ENCODE peak calls at places on chromosomes 4 and X, in six cellular contexts. One of them, this sample, is unnamed.
A peak's percentile ranks its signal among the peaks of the same experiment; 100 is the strongest.

GRCh38 chr4:155692990-155693659 is 26.5 kb downstream of the GUCY1A1 start:
- DNase-seq in nucleus accumbens: no peak
- DNase-seq in ELR: no peak
- DNase-seq in CD8-positive, alpha-beta memory T cell: no peak
- DNase-seq in stromal cell of bone marrow: no peak
- DNase-seq in PC-3: no peak
- DNase-seq in this sample: no peak

GRCh38 chr4:80918004-80918403 is 112.5 kb upstream of the BMP3 start:
- DNase-seq in CD8-positive, alpha-beta memory T cell: no peak
- DNase-seq in nucleus accumbens: no peak
- DNase-seq in ELR: peak; percentile 20
- DNase-seq in PC-3: peak; percentile 38
- DNase-seq in stromal cell of bone marrow: peak; percentile 16
- DNase-seq in this sample: no peak

GRCh38 chr4:80948161-80948560 is 82.3 kb upstream of the BMP3 start:
- DNase-seq in nucleus accumbens: no peak
- DNase-seq in CD8-positive, alpha-beta memory T cell: no peak
- DNase-seq in stromal cell of bone marrow: no peak
- DNase-seq in ELR: no peak
- DNase-seq in PC-3: no peak
- DNase-seq in this sample: no peak

GRCh38 chr4:11098461-11098860 is 330.2 kb downstream of the HS3ST1 start:
- DNase-seq in PC-3: no peak
- DNase-seq in stromal cell of bone marrow: no peak
- DNase-seq in nucleus accumbens: no peak
- DNase-seq in CD8-positive, alpha-beta memory T cell: no peak
- DNase-seq in ELR: no peak
- DNase-seq in this sample: no peak

GRCh38 chrX:63408050-63408449 is 56.9 kb upstream of the SPIN4 start:
- DNase-seq in stromal cell of bone marrow: no peak
- DNase-seq in nucleus accumbens: no peak
- DNase-seq in CD8-positive, alpha-beta memory T cell: no peak
- DNase-seq in PC-3: no peak
- DNase-seq in ELR: no peak
- DNase-seq in this sample: no peak

GRCh38 chr4:157045507-157046127 is 30.3 kb upstream of the GLRB start:
- DNase-seq in PC-3: peak; percentile 67
- DNase-seq in ELR: peak; percentile 79
- DNase-seq in CD8-positive, alpha-beta memory T cell: no peak
- DNase-seq in stromal cell of bone marrow: peak; percentile 67
- DNase-seq in nucleus accumbens: no peak
- DNase-seq in this sample: peak; percentile 73

GRCh38 chrX:55710701-55711100 is 6.8 kb upstream of the RRAGB start:
- DNase-seq in PC-3: peak; percentile 67
- DNase-seq in ELR: peak; percentile 75
- DNase-seq in stromal cell of bone marrow: peak; percentile 34
- DNase-seq in CD8-positive, alpha-beta memory T cell: no peak
- DNase-seq in nucleus accumbens: no peak
- DNase-seq in this sample: no peak

GRCh38 chr4:40576651-40577480 is 52.8 kb downstream of the RBM47 start:
- DNase-seq in PC-3: peak; percentile 88
- DNase-seq in nucleus accumbens: no peak
- DNase-seq in ELR: peak; percentile 92
- DNase-seq in stromal cell of bone marrow: peak; percentile 88
- DNase-seq in CD8-positive, alpha-beta memory T cell: no peak
- DNase-seq in this sample: peak; percentile 100

GRCh38 chr4:84955168-84955567 is 11.3 kb downstream of the WDFY3 start:
- DNase-seq in CD8-positive, alpha-beta memory T cell: no peak
- DNase-seq in ELR: no peak
- DNase-seq in nucleus accumbens: no peak
- DNase-seq in PC-3: no peak
- DNase-seq in stromal cell of bone marrow: no peak
- DNase-seq in this sample: no peak

GRCh38 chrX:40581333-40581910 is 652 bp downstream of the ATP6AP2 start:
- DNase-seq in PC-3: peak; percentile 13
- DNase-seq in nucleus accumbens: no peak
- DNase-seq in ELR: peak; percentile 48
- DNase-seq in CD8-positive, alpha-beta memory T cell: peak; percentile 37
- DNase-seq in stromal cell of bone marrow: peak; percentile 3
- DNase-seq in this sample: no peak

GRCh38 chrX:115525486-115525885 is 35.5 kb upstream of the PLS3 start:
- DNase-seq in PC-3: no peak
- DNase-seq in CD8-positive, alpha-beta memory T cell: no peak
- DNase-seq in nucleus accumbens: no peak
- DNase-seq in ELR: no peak
- DNase-seq in stromal cell of bone marrow: no peak
- DNase-seq in this sample: peak; percentile 86

GRCh38 chr4:7988437-7988836 is 48.8 kb upstream of the AFAP1 start:
- DNase-seq in PC-3: peak; percentile 74
- DNase-seq in ELR: peak; percentile 49
- DNase-seq in stromal cell of bone marrow: no peak
- DNase-seq in CD8-positive, alpha-beta memory T cell: no peak
- DNase-seq in nucleus accumbens: no peak
- DNase-seq in this sample: no peak

GRCh38 chrX:23821847-23822246 is 38.9 kb downstream of the SAT1 start:
- DNase-seq in CD8-positive, alpha-beta memory T cell: no peak
- DNase-seq in PC-3: no peak
- DNase-seq in nucleus accumbens: no peak
- DNase-seq in stromal cell of bone marrow: no peak
- DNase-seq in ELR: no peak
- DNase-seq in this sample: no peak

GRCh38 chr4:187208641-187209040 is 485.0 kb upstream of the FAT1 start:
- DNase-seq in nucleus accumbens: no peak
- DNase-seq in ELR: peak; percentile 4
- DNase-seq in CD8-positive, alpha-beta memory T cell: no peak
- DNase-seq in stromal cell of bone marrow: no peak
- DNase-seq in PC-3: peak; percentile 50
- DNase-seq in this sample: peak; percentile 6

GRCh38 chrX:140971385-140971784 is 31.0 kb upstream of the SPANXB1 start:
- DNase-seq in PC-3: no peak
- DNase-seq in CD8-positive, alpha-beta memory T cell: no peak
- DNase-seq in ELR: no peak
- DNase-seq in nucleus accumbens: no peak
- DNase-seq in stromal cell of bone marrow: no peak
- DNase-seq in this sample: no peak

GRCh38 chrX:95505721-95506120 is 1178.9 kb upstream of the DIAPH2 start:
- DNase-seq in ELR: no peak
- DNase-seq in PC-3: no peak
- DNase-seq in stromal cell of bone marrow: no peak
- DNase-seq in nucleus accumbens: no peak
- DNase-seq in CD8-positive, alpha-beta memory T cell: no peak
- DNase-seq in this sample: peak; percentile 55

GRCh38 chr4:51842167-51842553 is 793 bp upstream of the DCUN1D4 start:
- DNase-seq in ELR: peak; percentile 33
- DNase-seq in stromal cell of bone marrow: no peak
- DNase-seq in nucleus accumbens: no peak
- DNase-seq in PC-3: no peak
- DNase-seq in CD8-positive, alpha-beta memory T cell: peak; percentile 7
- DNase-seq in this sample: peak; percentile 64

GRCh38 chr4:52956691-52957090 is 94.6 kb downstream of the RASL11B start:
- DNase-seq in CD8-positive, alpha-beta memory T cell: no peak
- DNase-seq in stromal cell of bone marrow: no peak
- DNase-seq in ELR: no peak
- DNase-seq in PC-3: no peak
- DNase-seq in nucleus accumbens: no peak
- DNase-seq in this sample: peak; percentile 27

GRCh38 chr4:38278255-38278654 is 318.1 kb downstream of the PTTG2 start:
- DNase-seq in CD8-positive, alpha-beta memory T cell: no peak
- DNase-seq in ELR: no peak
- DNase-seq in stromal cell of bone marrow: no peak
- DNase-seq in nucleus accumbens: no peak
- DNase-seq in PC-3: no peak
- DNase-seq in this sample: no peak

GRCh38 chrX:132393992-132394391 is 94.8 kb downstream of the MBNL3 start:
- DNase-seq in PC-3: no peak
- DNase-seq in CD8-positive, alpha-beta memory T cell: no peak
- DNase-seq in stromal cell of bone marrow: no peak
- DNase-seq in nucleus accumbens: no peak
- DNase-seq in ELR: no peak
- DNase-seq in this sample: no peak

GRCh38 chrX:39972340-39972739 is 125.4 kb downstream of the BCOR start:
- DNase-seq in stromal cell of bone marrow: peak; percentile 38
- DNase-seq in PC-3: peak; percentile 42
- DNase-seq in nucleus accumbens: no peak
- DNase-seq in ELR: peak; percentile 65
- DNase-seq in CD8-positive, alpha-beta memory T cell: no peak
- DNase-seq in this sample: no peak

GRCh38 chrX:67693928-67694327 is 150.1 kb downstream of the AR start:
- DNase-seq in CD8-positive, alpha-beta memory T cell: no peak
- DNase-seq in stromal cell of bone marrow: peak; percentile 3
- DNase-seq in PC-3: no peak
- DNase-seq in nucleus accumbens: no peak
- DNase-seq in ELR: peak; percentile 1
- DNase-seq in this sample: no peak

GRCh38 chr4:993111-994029 is at the start of gene SLC26A1:
- DNase-seq in CD8-positive, alpha-beta memory T cell: no peak
- DNase-seq in nucleus accumbens: no peak
- DNase-seq in PC-3: peak; percentile 4
- DNase-seq in ELR: no peak
- DNase-seq in stromal cell of bone marrow: no peak
- DNase-seq in this sample: peak; percentile 94

GRCh38 chrX:40877869-40878268 is 142.5 kb upstream of the MED14 start:
- DNase-seq in PC-3: peak; percentile 61
- DNase-seq in CD8-positive, alpha-beta memory T cell: peak; percentile 20
- DNase-seq in nucleus accumbens: no peak
- DNase-seq in ELR: peak; percentile 51
- DNase-seq in stromal cell of bone marrow: no peak
- DNase-seq in this sample: peak; percentile 52

GRCh38 chr4:53688186-53688790 is 97.0 kb upstream of the LNX1 start:
- DNase-seq in CD8-positive, alpha-beta memory T cell: no peak
- DNase-seq in ELR: peak; percentile 97
- DNase-seq in nucleus accumbens: no peak
- DNase-seq in PC-3: peak; percentile 96
- DNase-seq in stromal cell of bone marrow: peak; percentile 99
- DNase-seq in this sample: peak; percentile 10

GRCh38 chr4:823093-823760 is 2.7 kb downstream of the CPLX1 start:
- DNase-seq in PC-3: no peak
- DNase-seq in ELR: no peak
- DNase-seq in stromal cell of bone marrow: no peak
- DNase-seq in CD8-positive, alpha-beta memory T cell: no peak
- DNase-seq in nucleus accumbens: no peak
- DNase-seq in this sample: no peak

GRCh38 chr4:53043900-53044650 is 182.0 kb downstream of the RASL11B start:
- DNase-seq in CD8-positive, alpha-beta memory T cell: no peak
- DNase-seq in PC-3: no peak
- DNase-seq in ELR: no peak
- DNase-seq in nucleus accumbens: no peak
- DNase-seq in stromal cell of bone marrow: no peak
- DNase-seq in this sample: no peak

GRCh38 chrX:13750204-13750603 is 15.7 kb downstream of the OFD1 start:
- DNase-seq in CD8-positive, alpha-beta memory T cell: peak; percentile 28
- DNase-seq in nucleus accumbens: no peak
- DNase-seq in PC-3: peak; percentile 78
- DNase-seq in stromal cell of bone marrow: no peak
- DNase-seq in ELR: peak; percentile 65
- DNase-seq in this sample: peak; percentile 56